ENCODE peak calls at places on chromosome 12, in four cellular contexts. P is SK-N-SH, G is astrocyte, M is lower lobe of right lung. O is an unnamed sample. For H3K4me1, the result is how much of the 10 kb centered on the place peaks cover.

GRCh38 chr12:46562625-46563228 is 190.2 kb upstream of the SLC38A2 start:
- DNase-seq in P (no peak), G (peak), M (no peak), O (no peak)

GRCh38 chr12:51949342-51950030 is 2.0 kb upstream of the ACVR1B start:
- DNase-seq in P (no peak), G (no peak), M (no peak), O (no peak)

GRCh38 chr12:117622087-117622486 is 260.7 kb upstream of the NOS1 start:
- DNase-seq in P (no peak), G (no peak), M (no peak), O (no peak)

GRCh38 chr12:45216297-45216982 is 545 bp downstream of the ANO6 start:
- DNase-seq in P (peak), G (peak), M (peak), O (peak)

GRCh38 chr12:42090899-42091298 is 53.8 kb downstream of the GXYLT1 start:
- DNase-seq in P (no peak), G (peak), M (no peak), O (no peak)

GRCh38 chr12:39975374-39975918 is 130.4 kb downstream of the SLC2A13 start:
- DNase-seq in P (no peak), G (peak), M (no peak), O (no peak)

GRCh38 chr12:14239350-14239934 is 126.0 kb upstream of the ATF7IP start:
- DNase-seq in P (peak), G (peak), M (no peak), O (peak)

GRCh38 chr12:68807576-68808387 is at the start of gene MDM2:
- DNase-seq in P (peak), G (peak), M (peak), O (peak)

GRCh38 chr12:45989857-45990467 is 412 bp downstream of the SCAF11 start:
- DNase-seq in P (peak), G (peak), M (peak), O (peak)

GRCh38 chr12:98373019-98373554 is 142.3 kb upstream of the TMPO start:
- DNase-seq in P (peak), G (peak), M (no peak), O (peak)

GRCh38 chr12:6563448-6564050 is 4.5 kb downstream of the NOP2 start:
- DNase-seq in P (peak), G (no peak), M (peak), O (peak)

GRCh38 chr12:57611810-57612710 is 825 bp downstream of the ARHGEF25 start:
- DNase-seq in P (peak), G (no peak), M (no peak), O (peak)

GRCh38 chr12:26124491-26125450 is at the start of gene BHLHE41:
- DNase-seq in P (peak), G (peak), M (peak), O (peak)

DNA sequence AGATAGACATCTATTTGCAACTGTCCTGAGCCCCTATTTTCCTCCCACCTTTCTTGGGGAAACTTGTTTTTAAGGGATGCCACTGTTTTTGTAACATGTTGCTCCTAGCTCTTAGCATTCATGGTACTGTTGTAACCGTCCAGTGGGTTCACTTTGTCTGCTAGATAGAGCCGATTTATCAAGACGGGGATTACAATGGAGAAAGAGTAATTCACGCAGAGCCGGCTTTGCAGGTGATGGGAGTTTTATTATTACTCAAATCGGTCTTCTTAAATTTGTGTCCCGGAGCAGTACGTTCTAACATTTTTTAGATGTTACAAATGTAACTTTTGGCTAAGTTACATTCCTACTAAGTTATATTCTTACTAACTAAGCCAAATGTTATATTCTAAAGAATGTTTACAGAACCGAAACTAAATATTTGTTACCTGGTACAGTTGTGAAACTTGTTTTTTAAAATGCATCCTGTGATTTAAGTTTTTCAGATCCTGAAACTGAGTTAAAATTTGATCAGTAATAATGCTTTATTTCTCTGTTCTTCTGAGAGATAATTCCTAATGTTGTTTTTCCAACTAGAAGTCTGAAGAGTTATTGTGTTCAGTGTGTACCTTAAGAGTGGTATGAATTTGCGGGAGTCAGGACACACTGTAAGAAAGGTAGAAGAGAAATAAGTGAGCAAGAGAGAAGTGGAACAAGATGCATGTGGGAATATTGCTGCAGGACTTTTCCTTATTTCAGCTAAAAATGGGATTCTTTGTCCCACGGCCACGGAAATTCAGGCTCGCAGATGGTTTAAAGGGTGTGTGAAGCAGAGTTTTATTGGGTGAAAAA is 20.6 kb upstream of the CLEC2D start:
- DNase-seq in P (no peak), G (no peak), M (no peak), O (no peak)
- H3K4me1 ChIP-seq in P (under half), G (under half), M (under half), O (under half)

DNA sequence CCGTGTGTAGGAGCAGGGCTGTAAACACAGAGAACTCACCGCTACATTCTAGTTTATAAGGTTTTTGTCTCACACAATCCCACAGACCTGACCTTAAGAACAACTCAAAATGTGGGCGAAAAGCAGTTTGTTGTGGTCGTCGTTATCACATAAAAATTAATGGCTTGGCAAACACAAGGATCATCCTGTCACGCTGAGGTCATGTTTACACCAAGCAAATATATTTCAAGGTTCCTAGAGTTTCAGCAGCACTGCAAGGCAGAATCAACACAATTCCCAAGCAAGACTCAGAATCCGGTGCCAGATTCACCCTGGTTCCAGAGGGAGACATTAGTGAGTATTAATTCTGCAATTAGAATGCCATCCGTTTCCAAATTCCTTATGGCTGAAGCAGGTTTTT is 30.1 kb upstream of the MAP1LC3B2 start:
- DNase-seq in P (no peak), G (peak), M (no peak), O (no peak)
- H3K4me1 ChIP-seq in P (under half), G (under half), M (under half), O (under half)

GRCh38 chr12:111407371-111408115 is 1.8 kb downstream of the SH2B3 start:
- DNase-seq in P (peak), G (no peak), M (no peak), O (no peak)

GRCh38 chr12:111408686-111409402 is 3.1 kb downstream of the SH2B3 start:
- DNase-seq in P (no peak), G (no peak), M (no peak), O (no peak)

GRCh38 chr12:111409403-111410228 is 3.9 kb downstream of the SH2B3 start:
- DNase-seq in P (peak), G (peak), M (peak), O (peak)

GRCh38 chr12:111406474-111407370 is 999 bp downstream of the SH2B3 start:
- DNase-seq in P (peak), G (no peak), M (peak), O (no peak)

DNA sequence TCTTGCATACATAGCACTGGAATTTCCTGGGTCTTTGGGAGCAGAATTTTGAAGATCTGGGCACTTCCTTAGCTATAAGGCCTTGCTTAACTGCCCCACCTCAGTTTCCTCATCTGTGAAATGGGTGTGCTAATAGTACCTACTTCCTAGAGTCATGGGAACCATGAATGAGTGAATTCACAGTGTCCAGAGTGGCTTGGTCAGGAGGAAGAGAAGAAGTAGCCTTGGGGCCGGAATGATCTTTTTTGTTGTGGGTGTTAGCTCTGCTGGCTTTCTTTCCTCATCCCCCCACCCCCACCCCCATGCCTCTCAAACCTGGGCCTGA is 2.4 kb downstream of the SH2B3 start:
- DNase-seq in P (no peak), G (no peak), M (no peak), O (no peak)
- H3K4me1 ChIP-seq in P (half or more), G (half or more), M (half or more), O (half or more)

DNA sequence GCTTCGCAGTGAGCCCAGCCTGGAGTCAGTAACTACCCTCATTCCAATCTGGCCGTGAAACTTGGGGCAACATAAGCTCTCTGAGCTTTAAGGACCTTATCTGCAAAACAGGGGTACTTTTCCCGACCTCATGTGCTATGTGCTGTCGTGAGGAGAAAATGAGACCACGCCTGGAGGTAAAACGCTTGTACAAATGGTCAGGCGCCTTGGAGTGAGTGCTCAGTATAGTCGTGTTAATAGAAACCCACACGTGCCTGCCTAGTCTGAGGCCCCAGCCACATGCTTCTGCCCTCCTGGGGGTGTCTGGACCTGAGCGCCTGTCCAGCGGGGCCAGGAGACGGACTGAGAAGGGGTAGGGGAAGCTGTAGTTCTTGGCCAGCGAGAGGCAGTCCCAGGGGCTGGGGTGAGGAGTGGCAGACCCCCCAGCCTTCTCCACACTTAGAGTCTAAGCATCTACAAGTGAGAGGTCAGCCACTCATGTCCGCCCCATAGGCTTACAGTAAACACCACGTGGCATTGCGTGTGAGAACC is 4.9 kb downstream of the AQP5 start:
- DNase-seq in P (no peak), G (no peak), M (no peak), O (no peak)
- H3K4me1 ChIP-seq in P (under half), G (under half), M (under half), O (under half)

GRCh38 chr12:11704094-11704493 is 54.6 kb downstream of the ETV6 start:
- DNase-seq in P (no peak), G (no peak), M (no peak), O (no peak)

GRCh38 chr12:11703378-11703777 is 53.9 kb downstream of the ETV6 start:
- DNase-seq in P (no peak), G (no peak), M (no peak), O (no peak)

GRCh38 chr12:11706509-11707331 is 57.2 kb downstream of the ETV6 start:
- DNase-seq in P (no peak), G (no peak), M (no peak), O (no peak)

GRCh38 chr12:11702959-11703358 is 53.5 kb downstream of the ETV6 start:
- DNase-seq in P (no peak), G (no peak), M (no peak), O (no peak)

GRCh38 chr12:11705010-11705409 is 55.5 kb downstream of the ETV6 start:
- DNase-seq in P (no peak), G (peak), M (no peak), O (no peak)
- H3K4me1 ChIP-seq in P (under half), G (under half), M (under half), O (under half)

O was measured in SJCRH30.